ENCODE peak calls at places on chromosomes 7 and 10, in eight cellular contexts. M is cardiac fibroblast; R is activated T-helper 1 cell treated with anti-CD3 and anti-CD28 coated beads, Interleukin-2, amount 50 U/mL, for 16 hours; G is activated CD4-positive, alpha-beta memory T cell treated with anti-CD3 and anti-CD28 coated beads, Interleukin-2, amount 10 ng/mL, durations not matched to agents 7 days and 5 days; B is germinal center; J is activated CD8-positive, alpha-beta T cell treated with anti-CD3 and anti-CD28 coated beads, Interleukin-2, amount 10 ng/mL, durations not matched to agents 7 days and 5 days; K is SK-N-DZ; A is stromal cell of bone marrow. Z is an unnamed sample.

GRCh38 chr10:88883443-88883799 is 3.4 kb downstream of the STAMBPL1 start:
- DNase-seq in M (no peak), R (no peak), G (no peak), B (no peak), J (no peak), K (peak), A (no peak), Z (no peak)

GRCh38 chr10:4131407-4132215 is 346.6 kb upstream of the KLF6 start:
- DNase-seq in M (peak), R (no peak), G (peak), B (peak), J (peak), K (no peak), A (peak), Z (peak)

GRCh38 chr7:150450491-150450992 is at the start of gene GIMAP8:
- DNase-seq in M (peak), R (peak), G (peak), B (no peak), J (peak), K (no peak), A (no peak), Z (no peak)

GRCh38 chr10:36188461-36188860 is 546.4 kb upstream of the FZD8 start:
- DNase-seq in M (peak), R (no peak), G (no peak), B (no peak), J (no peak), K (no peak), A (no peak), Z (no peak)

GRCh38 chr7:30922596-30922995 is 10.9 kb downstream of the AQP1 start:
- DNase-seq in M (no peak), R (no peak), G (no peak), B (no peak), J (no peak), K (no peak), A (no peak), Z (no peak)

GRCh38 chr7:138001529-138002095 is at the start of gene CREB3L2:
- DNase-seq in M (peak), R (peak), G (peak), B (peak), J (peak), K (peak), A (no peak), Z (no peak)

GRCh38 chr7:33195264-33195663 is 65.9 kb downstream of the BBS9 start:
- DNase-seq in M (peak), R (no peak), G (no peak), B (no peak), J (no peak), K (no peak), A (peak), Z (no peak)

GRCh38 chr10:62153191-62153590 is 115.5 kb downstream of the RTKN2 start:
- DNase-seq in M (peak), R (no peak), G (no peak), B (no peak), J (no peak), K (no peak), A (peak), Z (no peak)

GRCh38 chr10:43136432-43136831 is 1.8 kb upstream of the CSGALNACT2 start:
- DNase-seq in M (no peak), R (no peak), G (peak), B (no peak), J (peak), K (no peak), A (no peak), Z (no peak)

GRCh38 chr10:124728830-124729661 is 15.1 kb downstream of the FAM53B start:
- DNase-seq in M (no peak), R (no peak), G (no peak), B (no peak), J (no peak), K (no peak), A (no peak), Z (no peak)

GRCh38 chr7:150941351-150941982 is 36.7 kb downstream of the KCNH2 start:
- DNase-seq in M (no peak), R (no peak), G (no peak), B (no peak), J (no peak), K (no peak), A (no peak), Z (no peak)

GRCh38 chr7:117871778-117872538 is 1.3 kb downstream of the CTTNBP2 start:
- DNase-seq in M (no peak), R (no peak), G (no peak), B (no peak), J (no peak), K (no peak), A (no peak), Z (no peak)

GRCh38 chr10:77788496-77789010 is 138.0 kb downstream of the DLG5 start:
- DNase-seq in M (no peak), R (no peak), G (no peak), B (no peak), J (no peak), K (no peak), A (no peak), Z (no peak)

GRCh38 chr10:72690071-72690755 is 1.7 kb upstream of the MCU start:
- DNase-seq in M (no peak), R (no peak), G (no peak), B (no peak), J (no peak), K (no peak), A (no peak), Z (no peak)

GRCh38 chr10:131211965-131212619 is 99.4 kb downstream of the TCERG1L start:
- DNase-seq in M (no peak), R (no peak), G (no peak), B (no peak), J (no peak), K (no peak), A (no peak), Z (no peak)

GRCh38 chr7:988426-988911 is 5.5 kb downstream of the CYP2W1 start:
- DNase-seq in M (peak), R (no peak), G (no peak), B (no peak), J (no peak), K (peak), A (no peak), Z (no peak)

GRCh38 chr10:7378602-7379403 is 32.0 kb downstream of the SFMBT2 start:
- DNase-seq in M (no peak), R (no peak), G (no peak), B (no peak), J (no peak), K (no peak), A (no peak), Z (no peak)

GRCh38 chr7:1290262-1291039 is 57.8 kb downstream of the UNCX start:
- DNase-seq in M (peak), R (no peak), G (no peak), B (no peak), J (peak), K (no peak), A (peak), Z (peak)

GRCh38 chr7:67406941-67407340 is 410.3 kb downstream of the TYW1 start:
- DNase-seq in M (no peak), R (no peak), G (no peak), B (no peak), J (no peak), K (no peak), A (no peak), Z (no peak)

GRCh38 chr7:150337179-150337578 is 4.2 kb downstream of the RARRES2 start:
- DNase-seq in M (no peak), R (no peak), G (no peak), B (no peak), J (no peak), K (no peak), A (no peak), Z (no peak)

GRCh38 chr7:145599376-145599775 is 517.2 kb upstream of the CNTNAP2 start:
- DNase-seq in M (no peak), R (no peak), G (no peak), B (no peak), J (no peak), K (no peak), A (no peak), Z (no peak)

GRCh38 chr7:133539016-133539415 is 286.1 kb downstream of the EXOC4 start:
- DNase-seq in M (no peak), R (no peak), G (no peak), B (no peak), J (no peak), K (no peak), A (no peak), Z (no peak)

GRCh38 chr10:25561761-25562160 is 372.3 kb upstream of the MYO3A start:
- DNase-seq in M (no peak), R (no peak), G (no peak), B (no peak), J (no peak), K (no peak), A (no peak), Z (no peak)

GRCh38 chr10:21317902-21318301 is 207.6 kb downstream of the SKIDA1 start:
- DNase-seq in M (peak), R (no peak), G (no peak), B (no peak), J (no peak), K (no peak), A (peak), Z (no peak)

GRCh38 chr10:95864906-95865813 is 42.6 kb upstream of the CC2D2B start:
- DNase-seq in M (peak), R (no peak), G (peak), B (peak), J (peak), K (peak), A (peak), Z (peak)

GRCh38 chr7:102407910-102408309 is 11.7 kb downstream of the PRKRIP1 start:
- DNase-seq in M (no peak), R (no peak), G (no peak), B (no peak), J (no peak), K (no peak), A (no peak), Z (no peak)

GRCh38 chr7:108114117-108114841 is 15.9 kb downstream of the LAMB4 start:
- DNase-seq in M (no peak), R (no peak), G (no peak), B (no peak), J (peak), K (peak), A (no peak), Z (peak)